ENCODE peak calls at places on chromosomes 6 and 20, in four cellular contexts. A, Z, E and S are unnamed samples. For H3K4me1, the result is how much of the 10 kb centered on the place peaks cover.

GRCh38 chr6:11632795-11633511 is 95.4 kb downstream of the TMEM170B start:
- DNase-seq in A (no peak), Z (peak), E (peak), S (peak)

GRCh38 chr6:70445001-70445400 is 31.7 kb downstream of the FAM135A start:
- DNase-seq in A (no peak), Z (no peak), E (no peak), S (no peak)

GRCh38 chr6:42502127-42502526 is 50.4 kb upstream of the TRERF1 start:
- DNase-seq in A (no peak), Z (no peak), E (no peak), S (no peak)

GRCh38 chr6:30821862-30822784 is 62.2 kb upstream of the DDR1 start:
- DNase-seq in A (peak), Z (peak), E (no peak), S (no peak)

GRCh38 chr20:58982406-58983114 is 1.5 kb downstream of the NELFCD start:
- DNase-seq in A (peak), Z (no peak), E (no peak), S (peak)

GRCh38 chr6:31579546-31580445 is 2.4 kb downstream of the LTB start:
- DNase-seq in A (no peak), Z (no peak), E (no peak), S (no peak)

GRCh38 chr6:47016236-47016635 is 25.9 kb downstream of the ADGRF1 start:
- DNase-seq in A (no peak), Z (no peak), E (no peak), S (no peak)

GRCh38 chr20:48217191-48217590 is 431.9 kb upstream of the SULF2 start:
- DNase-seq in A (no peak), Z (no peak), E (no peak), S (no peak)

GRCh38 chr20:16654858-16655257 is 75.0 kb upstream of the SNRPB2 start:
- DNase-seq in A (no peak), Z (no peak), E (no peak), S (no peak)

GRCh38 chr6:89084954-89085353 is 4.4 kb downstream of the PNRC1 start:
- DNase-seq in A (no peak), Z (no peak), E (peak), S (no peak)

GRCh38 chr6:166488081-166488685 is 98.3 kb downstream of the RAMACL start:
- DNase-seq in A (peak), Z (no peak), E (peak), S (peak)

GRCh38 chr20:22794200-22794599 is 209.8 kb upstream of the FOXA2 start:
- DNase-seq in A (no peak), Z (peak), E (no peak), S (no peak)

GRCh38 chr6:118187568-118188164 is 280.6 kb downstream of the SLC35F1 start:
- DNase-seq in A (no peak), Z (no peak), E (no peak), S (no peak)

GRCh38 chr6:66897576-66897975 is 1190.5 kb upstream of the EYS start:
- DNase-seq in A (no peak), Z (peak), E (peak), S (no peak)

GRCh38 chr6:155201461-155202226 is 62.2 kb upstream of the CLDN20 start:
- DNase-seq in A (no peak), Z (peak), E (peak), S (no peak)

GRCh38 chr20:8903655-8904605 is 165.0 kb upstream of the PLCB4 start:
- DNase-seq in A (no peak), Z (no peak), E (no peak), S (no peak)

GRCh38 chr6:52012582-52012981 is 74.8 kb downstream of the PKHD1 start:
- DNase-seq in A (no peak), Z (no peak), E (no peak), S (no peak)

GRCh38 chr20:1337441-1337840 is 8.5 kb upstream of the SDCBP2 start:
- DNase-seq in A (no peak), Z (no peak), E (no peak), S (no peak)

GRCh38 chr6:34115396-34116314 is 30.2 kb downstream of the GRM4 start:
- DNase-seq in A (peak), Z (no peak), E (peak), S (no peak)

GRCh38 chr6:44416103-44416502 is 28.6 kb downstream of the CDC5L start:
- DNase-seq in A (no peak), Z (peak), E (peak), S (no peak)

GRCh38 chr6:147075326-147075840 is 128.8 kb upstream of the STXBP5 start:
- DNase-seq in A (no peak), Z (no peak), E (no peak), S (no peak)

GRCh38 chr6:119856136-119856535 is 506.6 kb upstream of the MAN1A1 start:
- DNase-seq in A (no peak), Z (no peak), E (no peak), S (no peak)

GRCh38 chr6:162474722-162475121 is 252.8 kb downstream of the PRKN start:
- DNase-seq in A (no peak), Z (no peak), E (no peak), S (no peak)

GRCh38 chr6:95099410-95099809 is 477.9 kb upstream of the MANEA start:
- DNase-seq in A (no peak), Z (no peak), E (no peak), S (no peak)

GRCh38 chr6:112466378-112467151 is 119.4 kb downstream of the RFPL4B start:
- DNase-seq in A (no peak), Z (no peak), E (peak), S (no peak)

GRCh38 chr6:170081556-170081955 is 209.3 kb downstream of the DLL1 start:
- DNase-seq in A (no peak), Z (no peak), E (no peak), S (peak)

GRCh38 chr6:130602151-130602770 is 224.9 kb upstream of the SMLR1 start:
- DNase-seq in A (no peak), Z (peak), E (peak), S (no peak)

GRCh38 chr20:50561379-50562078 is 51.3 kb downstream of the PTPN1 start:
- DNase-seq in A (no peak), Z (peak), E (peak), S (no peak)

GRCh38 chr6:34082816-34083215 is 63.1 kb downstream of the GRM4 start:
- DNase-seq in A (no peak), Z (no peak), E (no peak), S (no peak)

GRCh38 chr6:56288347-56288746 is 41.0 kb upstream of the COL21A1 start:
- DNase-seq in A (no peak), Z (no peak), E (no peak), S (no peak)

GRCh38 chr20:4297141-4297826 is 281.9 kb upstream of the RNF24 start:
- DNase-seq in A (no peak), Z (no peak), E (peak), S (peak)

GRCh38 chr6:24631671-24632070 is 14.3 kb downstream of the KIAA0319 start:
- DNase-seq in A (no peak), Z (no peak), E (no peak), S (no peak)

GRCh38 chr6:32194825-32195651 is 2.6 kb upstream of the GPSM3 start:
- DNase-seq in A (peak), Z (peak), E (peak), S (no peak)

GRCh38 chr6:139436521-139437348 is 62.3 kb upstream of the CITED2 start:
- DNase-seq in A (no peak), Z (peak), E (no peak), S (no peak)

GRCh38 chr20:33328738-33329137 is 45.7 kb downstream of the BPIFB1 start:
- DNase-seq in A (no peak), Z (no peak), E (no peak), S (no peak)

GRCh38 chr6:132213732-132214131 is 187.5 kb downstream of the MOXD1 start:
- DNase-seq in A (no peak), Z (no peak), E (no peak), S (no peak)

GRCh38 chr20:53412600-53413187 is 180.9 kb downstream of the ZNF217 start:
- DNase-seq in A (no peak), Z (no peak), E (no peak), S (no peak)

GRCh38 chr6:33744895-33745546 is 1.7 kb downstream of the IP6K3 start:
- DNase-seq in A (no peak), Z (no peak), E (no peak), S (no peak)

GRCh38 chr20:7493311-7493710 is 446.9 kb downstream of the HAO1 start:
- DNase-seq in A (no peak), Z (no peak), E (no peak), S (no peak)

GRCh38 chr20:7499201-7499600 is 441.1 kb downstream of the HAO1 start:
- DNase-seq in A (no peak), Z (no peak), E (no peak), S (no peak)

GRCh38 chr20:7497985-7498384 is 442.3 kb downstream of the HAO1 start:
- DNase-seq in A (no peak), Z (peak), E (no peak), S (no peak)

GRCh38 chr20:7500362-7500761 is 439.9 kb downstream of the HAO1 start:
- DNase-seq in A (no peak), Z (no peak), E (no peak), S (no peak)

GRCh38 chr20:7496394-7497111 is 443.7 kb downstream of the HAO1 start:
- DNase-seq in A (no peak), Z (no peak), E (no peak), S (no peak)
- H3K4me1 ChIP-seq in A (under half), Z (under half), E (under half), S (under half)

GRCh38 chr6:134172020-134172766 is 119.8 kb upstream of the SLC2A12 start:
- DNase-seq in A (no peak), Z (no peak), E (peak), S (no peak)
- TF ChIP-seq POLR2A in A (no peak), Z (no peak), E (no peak), S (no peak)

GRCh38 chr6:49462071-49462470 is 982 bp downstream of the MMUT start:
- DNase-seq in A (no peak), Z (no peak), E (peak), S (no peak)
- H3K4me1 ChIP-seq in A (under half), Z (under half), E (under half), S (under half)

GRCh38 chr6:20318851-20319387 is 82.8 kb upstream of the E2F3 start:
- DNase-seq in A (no peak), Z (no peak), E (no peak), S (peak)

GRCh38 chr6:20315456-20315855 is 86.2 kb upstream of the E2F3 start:
- DNase-seq in A (no peak), Z (no peak), E (no peak), S (no peak)

GRCh38 chr6:20317430-20317829 is 84.2 kb upstream of the E2F3 start:
- DNase-seq in A (no peak), Z (no peak), E (no peak), S (no peak)

GRCh38 chr6:20313960-20314530 is 87.6 kb upstream of the E2F3 start:
- DNase-seq in A (no peak), Z (no peak), E (no peak), S (no peak)

GRCh38 chr6:20319520-20320357 is 81.9 kb upstream of the E2F3 start:
- DNase-seq in A (no peak), Z (no peak), E (no peak), S (peak)
- TF ChIP-seq POLR2A in A (no peak), Z (no peak), E (no peak), S (no peak)